ENCODE peak calls at places on chromosome 2, in six cellular contexts. One of them, this sample, is unnamed.

GRCh38 chr2:64906853-64907536 is 82.2 kb upstream of the SLC1A4 start:
- DNase-seq in ELF-1: no peak
- DNase-seq in type B pancreatic cell: no peak
- DNase-seq in HCT116: no peak
- DNase-seq in epithelial cell of esophagus: no peak
- DNase-seq in cardiac muscle cell: no peak
- DNase-seq in this sample: no peak

GRCh38 chr2:201909961-201910361 is 103.6 kb downstream of the CDK15 start:
- DNase-seq in HCT116: no peak
- DNase-seq in type B pancreatic cell: no peak
- DNase-seq in cardiac muscle cell: peak; percentile 79
- DNase-seq in epithelial cell of esophagus: peak; percentile 16
- DNase-seq in ELF-1: no peak
- DNase-seq in this sample: no peak

GRCh38 chr2:151553-152328 is 105.4 kb upstream of the FAM110C start:
- DNase-seq in HCT116: no peak
- DNase-seq in ELF-1: peak; percentile 28
- DNase-seq in epithelial cell of esophagus: peak; percentile 72
- DNase-seq in type B pancreatic cell: no peak
- DNase-seq in cardiac muscle cell: no peak
- DNase-seq in this sample: no peak

GRCh38 chr2:23745726-23746105 is 181.2 kb downstream of the ATAD2B start:
- DNase-seq in HCT116: no peak
- DNase-seq in cardiac muscle cell: peak; percentile 65
- DNase-seq in type B pancreatic cell: no peak
- DNase-seq in ELF-1: no peak
- DNase-seq in epithelial cell of esophagus: peak; percentile 59
- DNase-seq in this sample: no peak

GRCh38 chr2:233851169-233851568 is 3.2 kb downstream of the HJURP start:
- DNase-seq in epithelial cell of esophagus: no peak
- DNase-seq in cardiac muscle cell: no peak
- DNase-seq in HCT116: no peak
- DNase-seq in type B pancreatic cell: no peak
- DNase-seq in ELF-1: no peak
- DNase-seq in this sample: no peak

GRCh38 chr2:46781468-46782189 is 134.0 kb downstream of the MCFD2 start:
- DNase-seq in cardiac muscle cell: peak; percentile 38
- DNase-seq in ELF-1: no peak
- DNase-seq in HCT116: no peak
- DNase-seq in type B pancreatic cell: no peak
- DNase-seq in epithelial cell of esophagus: no peak
- DNase-seq in this sample: no peak

GRCh38 chr2:118750959-118751565 is 96.4 kb downstream of the EN1 start:
- DNase-seq in ELF-1: no peak
- DNase-seq in type B pancreatic cell: no peak
- DNase-seq in epithelial cell of esophagus: peak; percentile 63
- DNase-seq in HCT116: no peak
- DNase-seq in cardiac muscle cell: peak; percentile 21
- DNase-seq in this sample: no peak

GRCh38 chr2:43171789-43172188 is 54.6 kb downstream of the ZFP36L2 start:
- DNase-seq in ELF-1: no peak
- DNase-seq in epithelial cell of esophagus: no peak
- DNase-seq in cardiac muscle cell: peak; percentile 70
- DNase-seq in type B pancreatic cell: no peak
- DNase-seq in HCT116: no peak
- DNase-seq in this sample: no peak

GRCh38 chr2:16477648-16478047 is 188.0 kb downstream of the CYRIA start:
- DNase-seq in ELF-1: no peak
- DNase-seq in cardiac muscle cell: no peak
- DNase-seq in epithelial cell of esophagus: no peak
- DNase-seq in HCT116: no peak
- DNase-seq in type B pancreatic cell: no peak
- DNase-seq in this sample: no peak

GRCh38 chr2:200353125-200353524 is 46.6 kb downstream of the SPATS2L start:
- DNase-seq in type B pancreatic cell: no peak
- DNase-seq in HCT116: no peak
- DNase-seq in ELF-1: no peak
- DNase-seq in cardiac muscle cell: peak; percentile 85
- DNase-seq in epithelial cell of esophagus: no peak
- DNase-seq in this sample: no peak

GRCh38 chr2:121015971-121016485 is 269.0 kb downstream of the TFCP2L1 start:
- DNase-seq in epithelial cell of esophagus: no peak
- DNase-seq in HCT116: no peak
- DNase-seq in ELF-1: no peak
- DNase-seq in cardiac muscle cell: no peak
- DNase-seq in type B pancreatic cell: peak; percentile 58
- DNase-seq in this sample: no peak

GRCh38 chr2:37984589-37984988 is 59.5 kb downstream of the RMDN2 start:
- DNase-seq in HCT116: no peak
- DNase-seq in type B pancreatic cell: no peak
- DNase-seq in ELF-1: no peak
- DNase-seq in cardiac muscle cell: peak; percentile 57
- DNase-seq in epithelial cell of esophagus: peak; percentile 18
- DNase-seq in this sample: no peak